ENCODE peak calls at places on chromosomes 13 and 19, in ten cellular contexts. Y is EL; J is GDM1; M is NCI-H1417; U is endothelial cell; N is activated T-cell treated with anti-CD3 and anti-CD28 coated beads, Interleukin-2, amount 50 U/mL, for 1 hour; R is choroid plexus epithelial cell; D is activated CD8-positive, alpha-beta memory T cell treated with anti-CD3 and anti-CD28 coated beads, Interleukin-2, amount 50 U/mL, for 48 hours; S is substantia nigra; O is nephron progenitor cell. H is an unnamed sample.

GRCh38 chr13:40181203-40181845 is 485.1 kb downstream of the FOXO1 start:
- DNase-seq in R (peak; percentile 95), S (no peak), J (no peak), D (no peak), Y (no peak), O (no peak), M (no peak), U (no peak), N (no peak), H (no peak)

GRCh38 chr13:114140131-114140908 is 7.9 kb upstream of the RASA3 start:
- DNase-seq in R (no peak), O (no peak), U (no peak), Y (no peak), S (no peak), D (peak; percentile 57), J (no peak), M (no peak), N (peak; percentile 65), H (no peak)

GRCh38 chr13:101916758-101917474 is 464.4 kb downstream of the ITGBL1 start:
- DNase-seq in S (no peak), U (peak; percentile 15), O (peak; percentile 49), J (no peak), Y (no peak), M (peak; percentile 81), N (no peak), D (no peak), R (no peak), H (no peak)

GRCh38 chr13:113032291-113032690 is 63.3 kb downstream of the MCF2L start:
- DNase-seq in D (no peak), U (no peak), M (no peak), N (no peak), Y (no peak), R (no peak), S (no peak), O (no peak), J (no peak), H (no peak)

GRCh38 chr19:29875931-29876330 is 64.1 kb downstream of the CCNE1 start:
- DNase-seq in N (no peak), S (no peak), M (no peak), J (no peak), U (no peak), D (no peak), Y (no peak), R (no peak), O (no peak), H (no peak)

GRCh38 chr13:31962661-31963345 is 68.8 kb upstream of the FRY start:
- DNase-seq in R (peak; percentile 20), O (no peak), D (no peak), S (no peak), N (no peak), U (no peak), J (no peak), M (no peak), Y (peak; percentile 48), H (no peak)

GRCh38 chr13:44237276-44237767 is 136.3 kb upstream of the SERP2 start:
- DNase-seq in Y (peak; percentile 84), J (peak; percentile 85), D (no peak), O (no peak), N (no peak), R (peak; percentile 96), U (peak; percentile 13), M (no peak), S (no peak), H (no peak)

GRCh38 chr19:45403781-45404556 is 900 bp downstream of the PPP1R13L start:
- DNase-seq in J (no peak), D (peak; percentile 89), M (peak; percentile 6), R (peak; percentile 54), N (peak; percentile 70), O (peak; percentile 71), Y (peak; percentile 63), S (no peak), U (peak; percentile 73), H (peak; percentile 23)

GRCh38 chr13:99264053-99264452 is 5.9 kb upstream of the GPR18 start:
- DNase-seq in D (no peak), O (no peak), N (no peak), U (no peak), Y (no peak), S (no peak), J (peak; percentile 76), R (no peak), M (no peak), H (peak; percentile 66)

GRCh38 chr13:93963266-93964131 is 516.0 kb downstream of the DCT start:
- DNase-seq in U (no peak), D (no peak), R (peak; percentile 78), O (no peak), Y (peak; percentile 62), J (no peak), M (peak; percentile 98), N (no peak), S (no peak), H (no peak)

GRCh38 chr19:12788682-12789097 is 2.6 kb upstream of the JUNB start:
- DNase-seq in M (peak; percentile 93), O (peak; percentile 58), J (peak; percentile 43), D (peak; percentile 72), Y (peak; percentile 77), U (no peak), S (peak; percentile 14), R (peak; percentile 79), N (peak; percentile 49), H (no peak)

GRCh38 chr19:46471778-46472543 is 598 bp upstream of the PNMA8A start:
- DNase-seq in D (no peak), M (no peak), R (no peak), S (no peak), J (no peak), U (no peak), O (no peak), N (no peak), Y (no peak), H (no peak)

GRCh38 chr19:56174086-56174485 is 1.7 kb upstream of the GALP start:
- DNase-seq in Y (no peak), R (no peak), D (no peak), M (no peak), N (no peak), O (no peak), S (no peak), U (no peak), J (no peak), H (no peak)

GRCh38 chr13:21987793-21988192 is 316.9 kb downstream of the FGF9 start:
- DNase-seq in U (no peak), R (no peak), O (no peak), M (no peak), J (peak; percentile 75), D (no peak), N (no peak), S (no peak), Y (no peak), H (no peak)

GRCh38 chr19:14003279-14004051 is 2.7 kb downstream of the RFX1 start:
- DNase-seq in U (no peak), M (no peak), S (no peak), O (no peak), N (no peak), R (no peak), Y (no peak), D (no peak), J (no peak), H (no peak)

GRCh38 chr19:48837586-48838191 is 1.4 kb upstream of the HSD17B14 start:
- DNase-seq in M (no peak), O (no peak), R (no peak), D (no peak), U (no peak), N (no peak), S (no peak), Y (no peak), J (no peak), H (no peak)

GRCh38 chr19:6059996-6060599 is 50.2 kb downstream of the RFX2 start:
- DNase-seq in J (no peak), R (no peak), D (peak; percentile 40), U (no peak), O (no peak), M (no peak), N (no peak), Y (no peak), S (no peak), H (no peak)

GRCh38 chr19:41928221-41928683 is at the start of gene ERFL:
- DNase-seq in R (no peak), U (no peak), D (no peak), J (peak; percentile 19), M (peak; percentile 10), O (peak; percentile 51), N (no peak), Y (peak; percentile 31), S (no peak), H (peak; percentile 38)

GRCh38 chr13:21813844-21814243 is 143.0 kb downstream of the FGF9 start:
- DNase-seq in N (no peak), Y (no peak), M (no peak), O (no peak), U (no peak), J (no peak), S (no peak), R (no peak), D (no peak), H (no peak)

GRCh38 chr13:84951128-84951527 is 848.1 kb downstream of the SLITRK6 start:
- DNase-seq in Y (no peak), U (no peak), M (no peak), J (no peak), N (no peak), R (no peak), D (no peak), S (no peak), O (no peak), H (no peak)

GRCh38 chr19:32040246-32040645 is 305.2 kb upstream of the ZNF507 start:
- DNase-seq in M (no peak), N (no peak), J (no peak), U (no peak), Y (no peak), S (no peak), D (no peak), R (no peak), O (no peak), H (no peak)

GRCh38 chr13:28137556-28137955 is 789 bp upstream of the PAN3 start:
- DNase-seq in O (no peak), N (no peak), J (peak; percentile 51), R (no peak), S (no peak), M (peak; percentile 84), Y (no peak), D (no peak), U (no peak), H (peak; percentile 47)

GRCh38 chr13:37715606-37716015 is 117.0 kb upstream of the POSTN start:
- DNase-seq in J (no peak), U (no peak), O (no peak), N (no peak), Y (peak; percentile 91), R (peak; percentile 96), D (no peak), M (no peak), S (no peak), H (no peak)

GRCh38 chr19:18895828-18896341 is at the start of gene CERS1:
- DNase-seq in O (peak; percentile 80), N (no peak), R (no peak), S (no peak), Y (peak; percentile 27), J (no peak), D (no peak), M (peak; percentile 55), U (peak; percentile 53), H (no peak)